ENCODE peak calls at places on chromosomes 11 and 22, in seven cellular contexts. One of them, this sample, is unnamed. For H3K27me3, the result is how much of the 10 kb centered on the place peaks cover.

GRCh38 chr11:122367809-122368231 is 251.8 kb upstream of the BLID start:
- DNase-seq in Peyer's patch: no peak
- DNase-seq in body of pancreas: peak
- DNase-seq in thoracic aorta: no peak
- DNase-seq in right atrium auricular region: no peak
- DNase-seq in mesenchymal stem cell: peak
- DNase-seq in GM23248: peak
- DNase-seq in this sample: no peak

GRCh38 chr22:39518996-39519680 is 1.2 kb upstream of the ATF4 start:
- DNase-seq in Peyer's patch: no peak
- DNase-seq in body of pancreas: no peak
- DNase-seq in thoracic aorta: no peak
- DNase-seq in right atrium auricular region: no peak
- DNase-seq in mesenchymal stem cell: no peak
- DNase-seq in GM23248: no peak
- DNase-seq in this sample: no peak

GRCh38 chr22:40620464-40621046 is 16.0 kb downstream of the MRTFA start:
- DNase-seq in Peyer's patch: no peak
- DNase-seq in body of pancreas: no peak
- DNase-seq in thoracic aorta: no peak
- DNase-seq in right atrium auricular region: no peak
- DNase-seq in mesenchymal stem cell: peak
- DNase-seq in GM23248: peak
- DNase-seq in this sample: no peak

GRCh38 chr11:115848614-115849013 is 344.4 kb upstream of the CADM1 start:
- DNase-seq in Peyer's patch: no peak
- DNase-seq in body of pancreas: no peak
- DNase-seq in thoracic aorta: no peak
- DNase-seq in right atrium auricular region: no peak
- DNase-seq in mesenchymal stem cell: no peak
- DNase-seq in GM23248: no peak
- DNase-seq in this sample: no peak

GRCh38 chr11:10351768-10352641 is 47.1 kb downstream of the ADM start:
- DNase-seq in Peyer's patch: no peak
- DNase-seq in body of pancreas: peak
- DNase-seq in thoracic aorta: peak
- DNase-seq in right atrium auricular region: peak
- DNase-seq in mesenchymal stem cell: peak
- DNase-seq in GM23248: peak
- DNase-seq in this sample: no peak

GRCh38 chr11:14905104-14906033 is 13.3 kb upstream of the CYP2R1 start:
- DNase-seq in Peyer's patch: peak
- DNase-seq in body of pancreas: peak
- DNase-seq in thoracic aorta: no peak
- DNase-seq in right atrium auricular region: peak
- DNase-seq in mesenchymal stem cell: peak
- DNase-seq in GM23248: peak
- DNase-seq in this sample: peak

GRCh38 chr11:124602193-124602592 is 9.0 kb upstream of the PANX3 start:
- DNase-seq in Peyer's patch: no peak
- DNase-seq in body of pancreas: no peak
- DNase-seq in thoracic aorta: no peak
- DNase-seq in right atrium auricular region: no peak
- DNase-seq in mesenchymal stem cell: no peak
- DNase-seq in GM23248: peak
- DNase-seq in this sample: no peak

GRCh38 chr11:126500981-126501380 is 145.5 kb downstream of the ST3GAL4 start:
- DNase-seq in Peyer's patch: no peak
- DNase-seq in body of pancreas: peak
- DNase-seq in thoracic aorta: no peak
- DNase-seq in right atrium auricular region: no peak
- DNase-seq in mesenchymal stem cell: no peak
- DNase-seq in GM23248: no peak
- DNase-seq in this sample: no peak

GRCh38 chr11:122202161-122202950 is 86.3 kb upstream of the BLID start:
- DNase-seq in Peyer's patch: no peak
- DNase-seq in body of pancreas: peak
- DNase-seq in thoracic aorta: no peak
- DNase-seq in right atrium auricular region: no peak
- DNase-seq in mesenchymal stem cell: peak
- DNase-seq in GM23248: peak
- DNase-seq in this sample: no peak

GRCh38 chr11:59145534-59145933 is 2.9 kb downstream of the FAM111A start:
- DNase-seq in Peyer's patch: no peak
- DNase-seq in body of pancreas: no peak
- DNase-seq in thoracic aorta: no peak
- DNase-seq in right atrium auricular region: no peak
- DNase-seq in mesenchymal stem cell: peak
- DNase-seq in GM23248: peak
- DNase-seq in this sample: no peak

GRCh38 chr22:48105254-48105653 is 1342.8 kb downstream of the TBC1D22A start:
- DNase-seq in Peyer's patch: no peak
- DNase-seq in body of pancreas: no peak
- DNase-seq in thoracic aorta: no peak
- DNase-seq in right atrium auricular region: peak
- DNase-seq in mesenchymal stem cell: no peak
- DNase-seq in GM23248: no peak
- DNase-seq in this sample: no peak

GRCh38 chr11:44863231-44863630 is 87.5 kb downstream of the TP53I11 start:
- DNase-seq in Peyer's patch: no peak
- DNase-seq in body of pancreas: no peak
- DNase-seq in thoracic aorta: no peak
- DNase-seq in right atrium auricular region: no peak
- DNase-seq in mesenchymal stem cell: no peak
- DNase-seq in GM23248: no peak
- DNase-seq in this sample: no peak

GRCh38 chr11:119991669-119992068 is 146.2 kb downstream of the TRIM29 start:
- DNase-seq in Peyer's patch: no peak
- DNase-seq in body of pancreas: no peak
- DNase-seq in thoracic aorta: no peak
- DNase-seq in right atrium auricular region: no peak
- DNase-seq in mesenchymal stem cell: no peak
- DNase-seq in GM23248: no peak
- DNase-seq in this sample: no peak

GRCh38 chr11:113764522-113764921 is 9.0 kb downstream of the ZW10 start:
- DNase-seq in Peyer's patch: no peak
- DNase-seq in body of pancreas: no peak
- DNase-seq in thoracic aorta: no peak
- DNase-seq in right atrium auricular region: no peak
- DNase-seq in mesenchymal stem cell: no peak
- DNase-seq in GM23248: no peak
- DNase-seq in this sample: no peak

DNA sequence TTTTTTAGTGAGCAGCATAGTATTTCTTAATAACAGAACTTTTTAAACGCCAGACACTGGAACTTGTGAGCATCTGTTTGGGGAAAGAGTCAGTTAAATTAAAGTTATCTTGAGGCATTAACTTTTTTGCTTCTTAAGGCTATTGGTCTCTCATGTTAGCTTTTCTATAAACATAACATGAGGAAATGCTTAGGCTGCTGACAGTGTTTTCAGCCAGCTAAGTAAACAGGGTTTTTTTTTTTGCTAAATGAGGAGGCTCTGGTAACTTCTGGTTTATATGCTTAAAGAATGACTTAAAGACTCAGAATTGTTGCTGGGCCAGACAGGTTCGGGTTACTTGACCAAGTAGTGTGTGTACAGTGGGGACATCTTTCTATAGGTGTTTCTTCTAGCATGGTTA is 95.8 kb upstream of the ALKBH3 start:
- DNase-seq in Peyer's patch: no peak
- DNase-seq in body of pancreas: no peak
- DNase-seq in thoracic aorta: no peak
- DNase-seq in right atrium auricular region: no peak
- DNase-seq in mesenchymal stem cell: peak
- DNase-seq in GM23248: no peak
- DNase-seq in this sample: no peak
- H3K4me3 ChIP-seq in Peyer's patch: no peak
- H3K4me3 ChIP-seq in body of pancreas: no peak
- H3K4me3 ChIP-seq in thoracic aorta: no peak
- H3K4me3 ChIP-seq in right atrium auricular region: no peak
- H3K4me3 ChIP-seq in mesenchymal stem cell: no peak
- H3K4me3 ChIP-seq in GM23248: no peak
- H3K4me3 ChIP-seq in this sample: no peak

DNA sequence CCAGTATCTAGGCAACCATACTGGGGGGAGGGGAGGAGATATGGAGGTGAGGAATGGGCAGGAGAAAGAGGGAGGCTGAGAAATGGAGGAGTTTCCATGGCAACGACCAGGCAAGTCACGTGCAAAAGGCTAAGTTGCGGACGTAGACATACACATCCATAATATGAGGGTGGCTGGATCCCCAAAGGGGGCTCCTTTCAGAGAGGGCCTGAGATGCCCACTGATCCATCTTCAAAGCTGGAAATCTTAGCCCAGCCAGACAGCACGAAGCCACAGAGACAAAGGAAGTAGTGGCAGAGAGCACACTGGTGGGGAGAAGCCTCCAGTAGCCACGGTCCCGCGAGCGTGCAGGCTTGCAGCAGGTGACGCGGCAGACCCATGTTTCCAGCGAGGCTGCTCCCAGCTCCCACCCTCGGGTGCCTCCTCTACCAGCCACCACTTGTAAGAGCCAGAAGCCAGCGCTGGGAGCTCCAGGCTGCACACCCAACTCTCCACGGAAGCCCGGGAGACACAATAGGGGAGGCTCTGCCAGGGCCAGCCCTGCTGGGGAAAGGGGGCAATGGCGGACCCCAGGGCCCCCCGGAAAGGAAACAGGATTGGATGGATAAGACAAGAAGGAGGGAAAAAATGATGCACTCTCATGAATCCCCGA is 935 bp downstream of the FXYD6 start:
- DNase-seq in Peyer's patch: no peak
- DNase-seq in body of pancreas: peak
- DNase-seq in thoracic aorta: no peak
- DNase-seq in right atrium auricular region: no peak
- DNase-seq in mesenchymal stem cell: peak
- DNase-seq in GM23248: no peak
- DNase-seq in this sample: no peak
- H3K27me3 ChIP-seq in Peyer's patch: under half
- H3K27me3 ChIP-seq in body of pancreas: under half
- H3K27me3 ChIP-seq in thoracic aorta: under half
- H3K27me3 ChIP-seq in right atrium auricular region: under half
- H3K27me3 ChIP-seq in mesenchymal stem cell: half or more
- H3K27me3 ChIP-seq in GM23248: half or more
- H3K27me3 ChIP-seq in this sample: under half

GRCh38 chr11:112291191-112291590 is 30.5 kb upstream of the PLET1 start:
- DNase-seq in Peyer's patch: no peak
- DNase-seq in body of pancreas: no peak
- DNase-seq in thoracic aorta: no peak
- DNase-seq in right atrium auricular region: no peak
- DNase-seq in mesenchymal stem cell: no peak
- DNase-seq in GM23248: no peak
- DNase-seq in this sample: no peak

GRCh38 chr11:112292188-112292587 is 31.5 kb upstream of the PLET1 start:
- DNase-seq in Peyer's patch: no peak
- DNase-seq in body of pancreas: no peak
- DNase-seq in thoracic aorta: no peak
- DNase-seq in right atrium auricular region: no peak
- DNase-seq in mesenchymal stem cell: no peak
- DNase-seq in GM23248: no peak
- DNase-seq in this sample: no peak

GRCh38 chr11:112293614-112294013 is 33.0 kb upstream of the PLET1 start:
- DNase-seq in Peyer's patch: no peak
- DNase-seq in body of pancreas: peak
- DNase-seq in thoracic aorta: no peak
- DNase-seq in right atrium auricular region: no peak
- DNase-seq in mesenchymal stem cell: no peak
- DNase-seq in GM23248: no peak
- DNase-seq in this sample: no peak

GRCh38 chr11:112294688-112295340 is 34.2 kb upstream of the PLET1 start:
- DNase-seq in Peyer's patch: no peak
- DNase-seq in body of pancreas: no peak
- DNase-seq in thoracic aorta: no peak
- DNase-seq in right atrium auricular region: no peak
- DNase-seq in mesenchymal stem cell: peak
- DNase-seq in GM23248: no peak
- DNase-seq in this sample: no peak

GRCh38 chr11:112292785-112293407 is 32.2 kb upstream of the PLET1 start:
- DNase-seq in Peyer's patch: no peak
- DNase-seq in body of pancreas: no peak
- DNase-seq in thoracic aorta: peak
- DNase-seq in right atrium auricular region: peak
- DNase-seq in mesenchymal stem cell: peak
- DNase-seq in GM23248: peak
- DNase-seq in this sample: no peak
- H3K4me3 ChIP-seq in Peyer's patch: no peak
- H3K4me3 ChIP-seq in body of pancreas: no peak
- H3K4me3 ChIP-seq in thoracic aorta: peak
- H3K4me3 ChIP-seq in right atrium auricular region: no peak
- H3K4me3 ChIP-seq in mesenchymal stem cell: no peak
- H3K4me3 ChIP-seq in GM23248: peak
- H3K4me3 ChIP-seq in this sample: no peak

DNA sequence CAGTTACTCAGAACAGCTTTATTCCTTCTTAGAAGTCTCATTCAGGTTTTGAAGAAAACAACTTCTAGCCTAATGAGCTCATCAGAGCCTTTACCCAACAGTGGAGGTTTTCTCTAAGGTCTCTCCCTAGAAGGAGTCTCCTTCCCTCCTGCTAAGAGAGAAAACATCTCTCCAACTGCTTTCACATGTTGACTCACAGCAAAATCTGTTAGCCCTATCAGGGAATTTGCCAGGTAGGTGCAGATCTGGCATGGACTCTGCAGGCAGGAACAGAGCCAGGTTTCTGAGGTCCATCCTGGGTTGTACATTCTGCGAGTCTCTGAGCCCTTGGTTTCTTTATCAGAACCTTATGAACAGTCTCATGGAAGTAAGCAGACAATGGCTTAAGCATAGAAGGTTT is 214.4 kb downstream of the HIPK3 start:
- DNase-seq in Peyer's patch: no peak
- DNase-seq in body of pancreas: peak
- DNase-seq in thoracic aorta: no peak
- DNase-seq in right atrium auricular region: no peak
- DNase-seq in mesenchymal stem cell: no peak
- DNase-seq in GM23248: peak
- DNase-seq in this sample: no peak
- H3K27me3 ChIP-seq in Peyer's patch: under half
- H3K27me3 ChIP-seq in body of pancreas: under half
- H3K27me3 ChIP-seq in thoracic aorta: under half
- H3K27me3 ChIP-seq in right atrium auricular region: under half
- H3K27me3 ChIP-seq in mesenchymal stem cell: under half
- H3K27me3 ChIP-seq in GM23248: under half
- H3K27me3 ChIP-seq in this sample: under half

GRCh38 chr22:46524203-46524740 is 13.1 kb downstream of the CELSR1 start:
- DNase-seq in Peyer's patch: no peak
- DNase-seq in body of pancreas: no peak
- DNase-seq in thoracic aorta: no peak
- DNase-seq in right atrium auricular region: no peak
- DNase-seq in mesenchymal stem cell: no peak
- DNase-seq in GM23248: no peak
- DNase-seq in this sample: no peak
- H3K4me3 ChIP-seq in Peyer's patch: no peak
- H3K4me3 ChIP-seq in body of pancreas: no peak
- H3K4me3 ChIP-seq in thoracic aorta: no peak
- H3K4me3 ChIP-seq in right atrium auricular region: no peak
- H3K4me3 ChIP-seq in mesenchymal stem cell: no peak
- H3K4me3 ChIP-seq in GM23248: no peak
- H3K4me3 ChIP-seq in this sample: no peak

DNA sequence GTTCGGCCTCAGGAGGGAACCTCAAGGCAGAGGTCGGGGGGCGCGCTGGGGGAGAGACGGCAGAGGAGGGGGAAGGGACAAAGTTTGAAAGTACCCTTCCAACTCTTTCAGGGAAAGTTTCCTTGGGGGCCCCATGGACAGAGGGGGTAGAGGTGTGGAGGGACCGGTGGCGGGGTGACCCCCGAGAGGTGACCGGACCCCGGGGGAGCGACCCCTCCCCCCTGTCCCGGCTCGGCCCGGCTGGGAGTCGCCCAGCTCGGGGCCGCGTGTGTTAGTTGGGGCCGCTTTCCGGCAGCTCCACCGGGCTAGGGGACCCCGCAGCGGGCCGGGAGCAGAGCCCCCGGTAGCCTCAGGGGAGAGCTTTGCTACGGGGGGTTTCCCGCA is 3.2 kb upstream of the GCAT start:
- DNase-seq in Peyer's patch: no peak
- DNase-seq in body of pancreas: no peak
- DNase-seq in thoracic aorta: no peak
- DNase-seq in right atrium auricular region: no peak
- DNase-seq in mesenchymal stem cell: no peak
- DNase-seq in GM23248: peak
- DNase-seq in this sample: no peak
- H3K27me3 ChIP-seq in Peyer's patch: under half
- H3K27me3 ChIP-seq in body of pancreas: under half
- H3K27me3 ChIP-seq in thoracic aorta: under half
- H3K27me3 ChIP-seq in right atrium auricular region: under half
- H3K27me3 ChIP-seq in mesenchymal stem cell: under half
- H3K27me3 ChIP-seq in GM23248: under half
- H3K27me3 ChIP-seq in this sample: under half

This sample was measured in GM06990.